ENCODE peak calls at places on chromosomes 2 and 18, in nine cellular contexts. Q is posterior cingulate gyrus; I is activated naive CD4-positive, alpha-beta T cell treated with Interleukin-2 at 50 U/mL for 16 hours; X is activated CD4-positive, CD25-positive, alpha-beta regulatory T cell treated with anti-CD3 and anti-CD28 coated beads, Interleukin-2, amount 50 U/mL, for 72 hours; J is cardiac septum; Y is stimulated activated CD4-positive, alpha-beta T cell treated with anti-CD3 and anti-CD28 coated beads, Interleukin-2, amount 100 ng/mL, for 48 hours; E is AG20443; C is cardiac fibroblast; U is NCI-H510A treated with DMSO at 0.1 percent for 48 hours. Z is an unnamed sample.

GRCh38 chr2:162118166-162119031 is 33.6 kb downstream of the GCG start:
- DNase-seq in Q (peak), I (no peak), X (no peak), J (no peak), Y (no peak), E (peak), C (peak), U (no peak), Z (no peak)

GRCh38 chr18:22504665-22505064 is 87.0 kb upstream of the CTAGE1 start:
- DNase-seq in Q (no peak), I (no peak), X (no peak), J (no peak), Y (no peak), E (no peak), C (no peak), U (no peak), Z (no peak)

GRCh38 chr2:186068154-186068826 is 329.7 kb downstream of the FSIP2 start:
- DNase-seq in Q (no peak), I (no peak), X (no peak), J (no peak), Y (no peak), E (no peak), C (peak), U (no peak), Z (no peak)

GRCh38 chr2:164937864-164938401 is 17.4 kb downstream of the SLC38A11 start:
- DNase-seq in Q (no peak), I (no peak), X (no peak), J (no peak), Y (no peak), E (no peak), C (peak), U (no peak), Z (no peak)

GRCh38 chr18:69838620-69839411 is 108.9 kb downstream of the CD226 start:
- DNase-seq in Q (no peak), I (no peak), X (peak), J (no peak), Y (peak), E (no peak), C (no peak), U (no peak), Z (no peak)

GRCh38 chr2:69798466-69798908 is 31.0 kb upstream of the GMCL1 start:
- DNase-seq in Q (no peak), I (no peak), X (no peak), J (no peak), Y (no peak), E (peak), C (peak), U (no peak), Z (no peak)

GRCh38 chr2:46711156-46711555 is 204.4 kb downstream of the MCFD2 start:
- DNase-seq in Q (no peak), I (no peak), X (no peak), J (no peak), Y (no peak), E (no peak), C (no peak), U (no peak), Z (no peak)

GRCh38 chr2:182649316-182649715 is 66.7 kb upstream of the DNAJC10 start:
- DNase-seq in Q (no peak), I (no peak), X (no peak), J (no peak), Y (no peak), E (peak), C (peak), U (peak), Z (no peak)

GRCh38 chr2:191832668-191833067 is 14.2 kb downstream of the CAVIN2 start:
- DNase-seq in Q (no peak), I (no peak), X (no peak), J (no peak), Y (no peak), E (no peak), C (no peak), U (no peak), Z (no peak)

GRCh38 chr2:216643986-216644662 is 10.9 kb downstream of the IGFBP2 start:
- DNase-seq in Q (no peak), I (no peak), X (no peak), J (no peak), Y (no peak), E (peak), C (peak), U (no peak), Z (no peak)

GRCh38 chr2:40625849-40626248 is 174.0 kb upstream of the SLC8A1 start:
- DNase-seq in Q (no peak), I (no peak), X (no peak), J (no peak), Y (no peak), E (peak), C (peak), U (no peak), Z (no peak)

GRCh38 chr18:74734013-74734444 is 136.4 kb downstream of the ZNF407 start:
- DNase-seq in Q (no peak), I (no peak), X (no peak), J (no peak), Y (no peak), E (no peak), C (no peak), U (peak), Z (no peak)

GRCh38 chr2:550860-551259 is 126.3 kb downstream of the TMEM18 start:
- DNase-seq in Q (no peak), I (no peak), X (no peak), J (no peak), Y (no peak), E (no peak), C (no peak), U (no peak), Z (no peak)

GRCh38 chr2:72031346-72032115 is 116.1 kb downstream of the CYP26B1 start:
- DNase-seq in Q (peak), I (no peak), X (no peak), J (peak), Y (no peak), E (no peak), C (no peak), U (no peak), Z (no peak)

GRCh38 chr18:79400091-79400590 is 4.4 kb downstream of the NFATC1 start:
- DNase-seq in Q (peak), I (peak), X (no peak), J (no peak), Y (no peak), E (peak), C (peak), U (no peak), Z (no peak)

GRCh38 chr2:226699321-226699720 is 100.3 kb downstream of the IRS1 start:
- DNase-seq in Q (no peak), I (no peak), X (no peak), J (no peak), Y (no peak), E (peak), C (peak), U (no peak), Z (no peak)

GRCh38 chr18:70329076-70329475 is 40.2 kb downstream of the SOCS6 start:
- DNase-seq in Q (no peak), I (no peak), X (no peak), J (no peak), Y (no peak), E (no peak), C (peak), U (no peak), Z (no peak)

GRCh38 chr2:17635007-17635406 is 94.5 kb downstream of the VSNL1 start:
- DNase-seq in Q (peak), I (no peak), X (no peak), J (no peak), Y (no peak), E (no peak), C (no peak), U (no peak), Z (no peak)

GRCh38 chr2:96730212-96730611 is 9.7 kb downstream of the LMAN2L start:
- DNase-seq in Q (no peak), I (no peak), X (no peak), J (no peak), Y (no peak), E (no peak), C (no peak), U (no peak), Z (no peak)

GRCh38 chr2:71609029-71609428 is 155.7 kb downstream of the DYSF start:
- DNase-seq in Q (peak), I (no peak), X (peak), J (peak), Y (no peak), E (no peak), C (no peak), U (no peak), Z (peak)

GRCh38 chr2:74850816-74851566 is 17.1 kb downstream of the HK2 start:
- DNase-seq in Q (no peak), I (no peak), X (no peak), J (no peak), Y (no peak), E (no peak), C (peak), U (no peak), Z (no peak)

GRCh38 chr18:48667276-48668254 is 128.7 kb downstream of the CTIF start:
- DNase-seq in Q (peak), I (no peak), X (no peak), J (peak), Y (no peak), E (no peak), C (no peak), U (no peak), Z (no peak)

GRCh38 chr2:200966770-200967169 is 3.3 kb upstream of the ORC2 start:
- DNase-seq in Q (no peak), I (no peak), X (no peak), J (no peak), Y (no peak), E (peak), C (peak), U (no peak), Z (no peak)

GRCh38 chr2:84963692-84964405 is 7.1 kb upstream of the KCMF1 start:
- DNase-seq in Q (no peak), I (no peak), X (no peak), J (no peak), Y (no peak), E (peak), C (peak), U (no peak), Z (peak)

GRCh38 chr2:60602388-60602787 is 48.9 kb upstream of the BCL11A start:
- DNase-seq in Q (no peak), I (no peak), X (no peak), J (no peak), Y (no peak), E (no peak), C (no peak), U (no peak), Z (no peak)

GRCh38 chr2:58620127-58620526 is 379.0 kb upstream of the FANCL start:
- DNase-seq in Q (no peak), I (no peak), X (no peak), J (no peak), Y (no peak), E (no peak), C (no peak), U (no peak), Z (no peak)

GRCh38 chr18:11501352-11501751 is 108.0 kb upstream of the SLC35G4 start:
- DNase-seq in Q (no peak), I (no peak), X (no peak), J (no peak), Y (no peak), E (no peak), C (no peak), U (no peak), Z (no peak)

GRCh38 chr2:138572318-138572717 is 70.7 kb downstream of the SPOPL start:
- DNase-seq in Q (no peak), I (no peak), X (no peak), J (no peak), Y (no peak), E (no peak), C (peak), U (peak), Z (no peak)

GRCh38 chr2:207682557-207682956 is 28.9 kb upstream of the CCNYL1 start:
- DNase-seq in Q (no peak), I (no peak), X (no peak), J (no peak), Y (no peak), E (no peak), C (no peak), U (no peak), Z (no peak)

GRCh38 chr18:62959481-62959880 is 244.1 kb downstream of the PHLPP1 start:
- DNase-seq in Q (no peak), I (no peak), X (no peak), J (no peak), Y (no peak), E (no peak), C (no peak), U (no peak), Z (no peak)

GRCh38 chr2:168119519-168120141 is 127.8 kb downstream of the STK39 start:
- DNase-seq in Q (no peak), I (no peak), X (no peak), J (no peak), Y (peak), E (peak), C (peak), U (peak), Z (no peak)

GRCh38 chr2:239184968-239185903 is 215.6 kb downstream of the HDAC4 start:
- DNase-seq in Q (peak), I (no peak), X (no peak), J (peak), Y (no peak), E (no peak), C (no peak), U (no peak), Z (no peak)

GRCh38 chr2:37354571-37354970 is 10.1 kb downstream of the QPCT start:
- DNase-seq in Q (no peak), I (no peak), X (no peak), J (no peak), Y (no peak), E (no peak), C (no peak), U (no peak), Z (no peak)

GRCh38 chr2:54166121-54166773 is 50.8 kb downstream of the ACYP2 start:
- DNase-seq in Q (no peak), I (no peak), X (no peak), J (no peak), Y (no peak), E (no peak), C (no peak), U (no peak), Z (no peak)

GRCh38 chr2:200471324-200471848 is 38.5 kb downstream of the KCTD18 start:
- DNase-seq in Q (peak), I (peak), X (no peak), J (no peak), Y (peak), E (peak), C (peak), U (peak), Z (no peak)

GRCh38 chr2:200063155-200063554 is 107.8 kb downstream of the MAIP1 start:
- DNase-seq in Q (no peak), I (no peak), X (no peak), J (no peak), Y (no peak), E (no peak), C (no peak), U (no peak), Z (no peak)

GRCh38 chr18:50853863-50854271 is 25.1 kb upstream of the ME2 start:
- DNase-seq in Q (no peak), I (no peak), X (no peak), J (no peak), Y (no peak), E (peak), C (peak), U (no peak), Z (peak)